ENCODE peak calls at places on chromosomes 1 and 21, in five cellular contexts. F is adipocyte, X is cardiac muscle cell, Y is OCI-LY7, B is AG10803. H is an unnamed sample.

GRCh38 chr1:29245876-29246275 is 9.6 kb downstream of the PTPRU start:
- DNase-seq in F (peak), X (no peak), B (peak), Y (peak), H (no peak)

GRCh38 chr1:154212083-154212482 is 6.0 kb upstream of the CFAP141 start:
- DNase-seq in Y (no peak), B (no peak), X (no peak), F (no peak), H (no peak)

GRCh38 chr21:35922618-35923017 is 137.7 kb downstream of the SETD4 start:
- DNase-seq in X (no peak), B (peak), Y (no peak), F (no peak), H (no peak)

GRCh38 chr1:57422271-57423134 is 1.4 kb downstream of the DAB1 start:
- DNase-seq in F (peak), Y (no peak), X (peak), B (peak), H (no peak)

GRCh38 chr1:1306070-1306660 is 1.6 kb downstream of the ACAP3 start:
- DNase-seq in Y (peak), B (no peak), X (no peak), F (peak), H (no peak)

GRCh38 chr1:47709302-47710074 is 271.6 kb downstream of the FOXD2 start:
- DNase-seq in X (peak), F (peak), Y (no peak), B (no peak), H (no peak)

GRCh38 chr1:211882391-211882790 is 51.8 kb upstream of the LPGAT1 start:
- DNase-seq in Y (no peak), X (no peak), F (no peak), B (no peak), H (no peak)

GRCh38 chr1:51768971-51769601 is 109.4 kb downstream of the NRDC start:
- DNase-seq in B (peak), F (peak), Y (peak), X (peak), H (no peak)

GRCh38 chr1:178573330-178573729 is 60.4 kb downstream of the TEX35 start:
- DNase-seq in X (no peak), F (no peak), B (no peak), Y (no peak), H (no peak)

GRCh38 chr1:245859510-245860114 is 647.5 kb downstream of the SMYD3 start:
- DNase-seq in Y (no peak), B (peak), X (no peak), F (peak), H (no peak)

GRCh38 chr1:44995467-44996238 is 9.3 kb upstream of the EIF2B3 start:
- DNase-seq in B (no peak), Y (no peak), F (no peak), X (no peak), H (no peak)

GRCh38 chr1:53890522-53890941 is 935 bp upstream of the YIPF1 start:
- DNase-seq in X (no peak), B (no peak), Y (no peak), F (no peak), H (no peak)

GRCh38 chr1:228868731-228869024 is 133.4 kb downstream of the RHOU start:
- DNase-seq in Y (no peak), F (no peak), X (no peak), B (no peak), H (no peak)
- H3K4me3 ChIP-seq in Y (no peak), F (no peak), X (no peak), B (no peak), H (no peak)

DNA sequence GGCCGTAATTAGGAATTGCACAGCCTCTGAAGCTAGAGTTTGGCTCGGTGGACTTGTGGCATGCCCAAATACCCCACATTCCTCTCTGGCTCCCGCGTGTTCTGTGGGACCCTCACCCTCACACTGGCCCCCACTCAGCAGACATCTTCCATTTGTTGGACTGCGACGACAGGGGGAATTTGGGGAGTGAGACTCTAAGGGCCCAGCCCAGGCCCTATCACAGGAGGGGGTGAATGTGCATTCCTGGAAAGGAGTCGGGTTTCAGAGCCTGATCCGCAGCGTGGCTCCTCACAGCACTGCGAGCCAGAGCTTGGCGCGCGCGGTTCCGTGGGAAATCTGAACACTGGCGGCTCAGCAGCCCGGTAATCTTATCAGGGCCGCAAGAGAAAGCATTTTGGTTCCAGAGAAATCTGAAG is 5.2 kb downstream of the RCSD1 start:
- DNase-seq in B (no peak), Y (no peak), X (peak), F (peak), H (no peak)
- H3K4me3 ChIP-seq in B (no peak), Y (peak), X (no peak), F (peak), H (no peak)

DNA sequence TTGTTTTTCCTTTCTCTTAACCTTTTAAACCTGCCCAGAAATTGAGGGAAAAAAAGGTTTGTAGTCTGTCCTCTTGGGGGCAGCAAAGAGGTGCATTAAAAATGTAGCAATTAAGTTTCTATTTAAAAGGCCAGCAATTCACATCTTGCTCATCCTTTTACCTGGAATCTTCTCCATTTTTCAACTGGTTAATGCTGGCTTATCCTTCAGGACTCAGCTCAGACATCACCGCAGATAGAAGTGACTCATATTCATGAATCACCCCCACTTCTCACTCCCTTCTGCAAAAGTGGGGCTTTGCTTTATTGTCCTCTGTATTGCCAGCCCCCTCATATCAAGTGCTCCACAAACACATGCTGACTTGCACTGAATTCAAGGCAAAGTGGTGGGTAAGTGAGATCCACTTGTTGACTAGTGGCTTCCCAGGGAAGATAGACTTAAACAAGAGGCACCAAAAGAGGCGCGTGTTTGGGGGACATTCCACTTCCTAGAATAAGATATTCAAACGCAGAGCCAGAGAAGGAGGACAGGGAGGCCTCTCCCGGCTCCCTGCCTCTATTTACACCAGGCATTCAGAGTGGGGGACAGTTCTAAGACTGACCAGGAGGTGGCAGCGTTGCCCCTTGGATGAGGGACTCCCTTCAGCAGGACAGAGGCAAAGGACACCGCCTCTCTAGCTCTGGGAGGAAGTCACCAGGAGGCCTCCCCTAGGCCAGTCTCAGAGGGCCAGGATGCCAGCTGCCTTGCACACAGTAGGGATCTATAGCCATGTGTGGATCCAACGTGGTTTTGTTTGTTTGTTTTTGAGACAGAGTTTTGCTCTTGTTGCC is 23.2 kb upstream of the ZNF648 start:
- DNase-seq in X (peak), Y (peak), F (peak), B (peak), H (peak)
- H3K4me3 ChIP-seq in X (no peak), Y (no peak), F (no peak), B (no peak), H (no peak)

DNA sequence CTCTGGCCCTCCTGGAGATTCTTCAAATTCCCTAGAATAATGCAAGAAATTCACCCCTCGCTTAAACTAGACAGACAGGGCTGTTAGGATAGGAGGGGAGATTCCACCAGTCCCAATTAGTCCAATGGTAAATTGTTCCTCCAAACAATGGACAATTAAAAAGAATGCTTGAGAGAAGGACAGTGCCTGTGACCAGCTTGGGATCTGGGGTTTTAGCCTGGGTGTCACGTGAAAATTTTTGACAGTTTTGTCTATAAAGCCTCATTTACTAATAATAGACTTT is 177.7 kb upstream of the RAB4A start:
- DNase-seq in Y (no peak), F (no peak), B (no peak), X (no peak), H (no peak)
- H3K4me3 ChIP-seq in Y (no peak), F (no peak), B (no peak), X (no peak), H (no peak)

DNA sequence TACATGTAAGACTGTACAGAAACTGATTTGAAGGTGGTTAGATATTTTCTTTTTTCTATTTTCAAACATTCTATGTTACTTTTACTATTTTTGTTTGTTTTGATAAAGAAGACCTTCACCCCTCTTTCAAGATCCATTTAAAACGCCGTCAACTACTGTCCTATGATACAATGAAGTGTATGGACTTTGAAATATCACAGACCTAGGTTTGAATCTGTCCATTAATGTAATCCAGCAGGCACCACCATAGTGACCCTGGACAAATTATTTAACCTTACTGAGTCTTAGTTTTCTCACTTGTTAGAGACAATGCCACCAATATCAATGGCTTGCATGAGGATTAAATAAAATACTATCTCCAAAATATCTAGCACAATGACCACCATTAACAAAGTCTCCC is 2.0 kb downstream of the FRRS1 start:
- DNase-seq in F (no peak), Y (no peak), X (no peak), B (no peak), H (no peak)
- H3K4me3 ChIP-seq in F (no peak), Y (no peak), X (no peak), B (no peak), H (no peak)

H was measured in spleen.